ENCODE peak calls at places on chromosomes 3 and 15, in six cellular contexts. O is Calu3, Z is hippocampal formation, U is tibial artery, R is psoas muscle, X is H7. K is an unnamed sample.

GRCh38 chr3:124800511-124801374 is 70.5 kb downstream of the UMPS start:
- DNase-seq in Z (no peak), R (peak), U (no peak), O (no peak), X (no peak), K (no peak)

GRCh38 chr3:43863966-43864933 is 173.5 kb downstream of the ABHD5 start:
- DNase-seq in R (no peak), O (no peak), Z (no peak), X (no peak), U (no peak), K (no peak)

GRCh38 chr3:26350853-26351252 is 271.7 kb upstream of the LRRC3B start:
- DNase-seq in X (no peak), O (no peak), R (no peak), U (no peak), Z (no peak), K (no peak)

GRCh38 chr3:120157113-120157512 is 62.9 kb upstream of the GSK3B start:
- DNase-seq in X (no peak), R (no peak), U (no peak), Z (no peak), O (no peak), K (no peak)

GRCh38 chr15:71313806-71314205 is 198.5 kb downstream of the THSD4 start:
- DNase-seq in R (no peak), X (no peak), Z (no peak), O (no peak), U (no peak), K (no peak)

GRCh38 chr15:45314960-45315359 is 62.9 kb downstream of the SLC28A2 start:
- DNase-seq in Z (no peak), O (no peak), X (peak), U (no peak), R (no peak), K (no peak)

GRCh38 chr3:101779808-101780366 is 876 bp downstream of the NXPE3 start:
- DNase-seq in O (no peak), X (no peak), R (no peak), Z (no peak), U (peak), K (no peak)

GRCh38 chr15:68107142-68107541 is 53.0 kb downstream of the PIAS1 start:
- DNase-seq in X (no peak), U (no peak), R (no peak), Z (no peak), O (no peak), K (no peak)

GRCh38 chr3:46655271-46655670 is 38.2 kb downstream of the ALS2CL start:
- DNase-seq in X (no peak), R (no peak), Z (no peak), O (no peak), U (no peak), K (no peak)

GRCh38 chr3:195003893-195004289 is 267.1 kb downstream of the XXYLT1 start:
- DNase-seq in O (no peak), Z (no peak), U (no peak), R (no peak), X (no peak), K (no peak)

GRCh38 chr3:186095584-186096061 is 13.3 kb downstream of the ETV5 start:
- DNase-seq in R (no peak), Z (no peak), X (no peak), U (no peak), O (no peak), K (no peak)

GRCh38 chr3:8493744-8494143 is 7.9 kb upstream of the LMCD1 start:
- DNase-seq in U (no peak), R (no peak), X (no peak), Z (no peak), O (no peak), K (no peak)

GRCh38 chr3:79415351-79415750 is 352.4 kb downstream of the ROBO1 start:
- DNase-seq in U (no peak), Z (no peak), X (no peak), R (no peak), O (no peak), K (no peak)

GRCh38 chr3:173221010-173221409 is 80.0 kb upstream of the SPATA16 start:
- DNase-seq in Z (no peak), U (no peak), R (no peak), X (peak), O (peak), K (no peak)

GRCh38 chr3:37139567-37140052 is 34.8 kb downstream of the LRRFIP2 start:
- DNase-seq in Z (no peak), R (no peak), X (no peak), O (no peak), U (no peak), K (no peak)

GRCh38 chr15:62112616-62113593 is 46.1 kb downstream of the C2CD4A start:
- DNase-seq in R (no peak), Z (no peak), O (peak), X (no peak), U (no peak), K (no peak)

GRCh38 chr3:69013256-69014021 is at the start of gene EOGT:
- DNase-seq in O (peak), Z (peak), U (peak), R (peak), X (peak), K (peak)

GRCh38 chr3:136464502-136464901 is 214.4 kb downstream of the PCCB start:
- DNase-seq in U (no peak), Z (no peak), X (no peak), O (no peak), R (no peak), K (no peak)

GRCh38 chr3:30692498-30693130 is 86.2 kb downstream of the TGFBR2 start:
- DNase-seq in U (no peak), R (no peak), Z (no peak), O (no peak), X (no peak), K (no peak)

GRCh38 chr3:190306513-190307163 is 15.6 kb downstream of the CLDN1 start:
- DNase-seq in X (no peak), R (peak), Z (no peak), U (no peak), O (peak), K (no peak)

GRCh38 chr3:167731393-167731792 is 3.3 kb downstream of the PDCD10 start:
- DNase-seq in X (no peak), Z (no peak), U (no peak), R (no peak), O (no peak), K (no peak)

GRCh38 chr3:49519266-49519665 is 35.0 kb upstream of the BSN start:
- DNase-seq in Z (peak), X (no peak), R (no peak), O (peak), U (no peak), K (no peak)

GRCh38 chr3:119579366-119580147 is at the start of gene ADPRH:
- DNase-seq in Z (no peak), R (peak), U (peak), O (peak), X (peak), K (no peak)

GRCh38 chr3:186609247-186609868 is 3.5 kb upstream of the AHSG start:
- DNase-seq in U (no peak), R (no peak), O (peak), Z (no peak), X (no peak), K (no peak)

GRCh38 chr3:44439499-44440295 is 37.8 kb downstream of the ZNF445 start:
- DNase-seq in U (peak), X (no peak), R (peak), Z (peak), O (peak), K (peak)

GRCh38 chr3:183579967-183580720 is 24.6 kb upstream of the KLHL6 start:
- DNase-seq in U (no peak), R (no peak), Z (no peak), O (no peak), X (no peak), K (no peak)

GRCh38 chr3:48338635-48339034 is 5.2 kb upstream of the SPINK8 start:
- DNase-seq in Z (no peak), O (no peak), X (no peak), R (no peak), U (no peak), K (peak)

GRCh38 chr3:48155122-48155521 is 33.1 kb downstream of the CDC25A start:
- DNase-seq in U (no peak), X (no peak), R (no peak), Z (no peak), O (peak), K (no peak)

GRCh38 chr3:53890726-53891499 is 746 bp downstream of the SELENOK start:
- DNase-seq in O (no peak), Z (no peak), X (no peak), R (no peak), U (no peak), K (no peak)

GRCh38 chr3:28077566-28077965 is 163.9 kb upstream of the CMC1 start:
- DNase-seq in O (peak), X (peak), U (peak), R (peak), Z (no peak), K (no peak)

GRCh38 chr3:36919439-36920160 is 25.3 kb downstream of the TRANK1 start:
- DNase-seq in Z (no peak), R (no peak), X (no peak), O (no peak), U (no peak), K (no peak)

GRCh38 chr3:80688814-80689213 is 921.0 kb upstream of the ROBO1 start:
- DNase-seq in Z (no peak), R (no peak), X (no peak), O (peak), U (no peak), K (no peak)

GRCh38 chr15:92772626-92773244 is 117.2 kb upstream of the FAM174B start:
- DNase-seq in Z (no peak), O (no peak), U (no peak), R (no peak), X (no peak), K (no peak)

GRCh38 chr3:127028766-127029520 is 46.0 kb downstream of the PLXNA1 start:
- DNase-seq in X (no peak), O (no peak), Z (no peak), U (no peak), R (no peak), K (no peak)

GRCh38 chr15:85667491-85668424 is 127.0 kb downstream of the KLHL25 start:
- DNase-seq in X (no peak), U (peak), Z (no peak), R (no peak), O (peak), K (no peak)

GRCh38 chr15:63189955-63190691 is 717 bp downstream of the RAB8B start:
- DNase-seq in O (no peak), U (no peak), Z (no peak), X (peak), R (no peak), K (no peak)

GRCh38 chr3:63096248-63097058 is 181.7 kb upstream of the SYNPR start:
- DNase-seq in Z (no peak), O (no peak), X (peak), U (no peak), R (no peak), K (no peak)

GRCh38 chr3:124419303-124419702 is 310.9 kb upstream of the UMPS start:
- DNase-seq in R (no peak), Z (no peak), O (no peak), X (no peak), U (no peak), K (no peak)

GRCh38 chr3:108552267-108553159 is 36.7 kb downstream of the CIP2A start:
- DNase-seq in U (no peak), R (no peak), X (no peak), O (no peak), Z (no peak), K (peak)

K was measured in KG1.